ENCODE peak calls at places on chromosome 22, in ten cellular contexts. V is naive thymus-derived CD8-positive, alpha-beta T cell; H is KG1; D is mesendoderm; F is T-helper 2 cell; U is stimulated activated CD4-positive, alpha-beta T cell treated with anti-CD3 and anti-CD28 coated beads, Interleukin-1b, Interleukin-23, amount 100 ng/mL, for 24 hours; N is coronary artery; S is T-helper 1 cell; W is MV-4-11; X is BE2C. G is an unnamed sample.

GRCh38 chr22:22556578-22556977 is 2.5 kb downstream of the PRAME start:
- DNase-seq in V (no peak), H (no peak), D (no peak), F (no peak), U (no peak), N (no peak), S (no peak), W (no peak), X (no peak), G (no peak)

GRCh38 chr22:25702571-25703167 is 39.3 kb upstream of the MYO18B start:
- DNase-seq in V (no peak), H (no peak), D (no peak), F (peak), U (peak), N (no peak), S (no peak), W (peak), X (no peak), G (no peak)

GRCh38 chr22:28769394-28770085 is 3.0 kb upstream of the CCDC117 start:
- DNase-seq in V (no peak), H (no peak), D (no peak), F (no peak), U (no peak), N (no peak), S (no peak), W (no peak), X (no peak), G (no peak)

GRCh38 chr22:25137577-25138525 is 61.8 kb upstream of the CRYBB3 start:
- DNase-seq in V (no peak), H (no peak), D (peak), F (peak), U (no peak), N (no peak), S (no peak), W (no peak), X (no peak), G (no peak)

GRCh38 chr22:44497218-44497903 is 672 bp downstream of the RTL6 start:
- DNase-seq in V (peak), H (no peak), D (peak), F (no peak), U (no peak), N (no peak), S (no peak), W (no peak), X (peak), G (peak)

GRCh38 chr22:22480940-22481339 is 27.6 kb downstream of the ZNF280B start:
- DNase-seq in V (no peak), H (no peak), D (no peak), F (no peak), U (no peak), N (no peak), S (no peak), W (no peak), X (no peak), G (no peak)

GRCh38 chr22:48084749-48085090 is 1322.3 kb downstream of the TBC1D22A start:
- DNase-seq in V (no peak), H (no peak), D (no peak), F (no peak), U (no peak), N (no peak), S (no peak), W (no peak), X (no peak), G (no peak)

GRCh38 chr22:40511604-40512003 is 124.9 kb downstream of the MRTFA start:
- DNase-seq in V (no peak), H (no peak), D (no peak), F (no peak), U (no peak), N (no peak), S (no peak), W (no peak), X (no peak), G (no peak)

GRCh38 chr22:38163844-38164577 is 17.6 kb downstream of the PLA2G6 start:
- DNase-seq in V (no peak), H (no peak), D (no peak), F (no peak), U (no peak), N (peak), S (no peak), W (no peak), X (peak), G (no peak)

GRCh38 chr22:44398791-44399190 is 86.0 kb upstream of the SHISAL1 start:
- DNase-seq in V (no peak), H (no peak), D (no peak), F (no peak), U (no peak), N (peak), S (no peak), W (no peak), X (peak), G (no peak)

GRCh38 chr22:20867179-20868099 is 8.6 kb downstream of the SNAP29 start:
- DNase-seq in V (no peak), H (no peak), D (no peak), F (no peak), U (no peak), N (no peak), S (no peak), W (peak), X (peak), G (no peak)

GRCh38 chr22:40216041-40216756 is 38.5 kb downstream of the TNRC6B start:
- DNase-seq in V (peak), H (no peak), D (no peak), F (peak), U (no peak), N (peak), S (no peak), W (no peak), X (no peak), G (peak)

GRCh38 chr22:32829451-32829851 is 27.9 kb downstream of the TIMP3 start:
- DNase-seq in V (no peak), H (no peak), D (no peak), F (no peak), U (no peak), N (no peak), S (no peak), W (no peak), X (no peak), G (no peak)

GRCh38 chr22:48827904-48828555 is 999.6 kb downstream of the BRD1 start:
- DNase-seq in V (no peak), H (no peak), D (no peak), F (no peak), U (no peak), N (peak), S (no peak), W (no peak), X (no peak), G (no peak)

GRCh38 chr22:35330258-35330861 is 30.7 kb downstream of the TOM1 start:
- DNase-seq in V (peak), H (no peak), D (no peak), F (peak), U (peak), N (no peak), S (no peak), W (peak), X (peak), G (peak)

GRCh38 chr22:46777609-46777970 is 15.1 kb downstream of the TBC1D22A start:
- DNase-seq in V (peak), H (no peak), D (no peak), F (peak), U (no peak), N (no peak), S (no peak), W (peak), X (peak), G (no peak)

GRCh38 chr22:29268511-29269229 is 602 bp downstream of the EWSR1 start:
- DNase-seq in V (peak), H (no peak), D (peak), F (peak), U (no peak), N (no peak), S (no peak), W (peak), X (peak), G (no peak)

GRCh38 chr22:41216984-41217383 is 11.9 kb downstream of the L3MBTL2 start:
- DNase-seq in V (no peak), H (no peak), D (no peak), F (no peak), U (no peak), N (no peak), S (no peak), W (no peak), X (peak), G (no peak)

GRCh38 chr22:48398181-48398905 is 1429.3 kb downstream of the BRD1 start:
- DNase-seq in V (no peak), H (no peak), D (no peak), F (no peak), U (no peak), N (no peak), S (no peak), W (no peak), X (no peak), G (no peak)

GRCh38 chr22:24402460-24403192 is 24.8 kb upstream of the ADORA2A start:
- DNase-seq in V (no peak), H (peak), D (no peak), F (no peak), U (no peak), N (peak), S (no peak), W (peak), X (peak), G (no peak)